ENCODE peak calls at places on chromosomes 13 and 19, in four cellular contexts. One of them, this sample, is unnamed. For H3K27me3, the result is how much of the 10 kb centered on the place peaks cover.

GRCh38 chr13:97471721-97472120 is 37.8 kb downstream of the RAP2A start:
- DNase-seq in neuronal stem cell: no peak
- DNase-seq in endodermal cell: no peak
- DNase-seq in GM12878: no peak
- DNase-seq in this sample: no peak

GRCh38 chr19:55683449-55684261 is 8.6 kb downstream of the EPN1 start:
- DNase-seq in neuronal stem cell: no peak
- DNase-seq in endodermal cell: no peak
- DNase-seq in GM12878: no peak
- DNase-seq in this sample: no peak

GRCh38 chr19:1237027-1237659 is 662 bp downstream of the CBARP start:
- DNase-seq in neuronal stem cell: no peak
- DNase-seq in endodermal cell: peak
- DNase-seq in GM12878: no peak
- DNase-seq in this sample: no peak

GRCh38 chr13:50125556-50126377 is 110.5 kb downstream of the KCNRG start:
- DNase-seq in neuronal stem cell: peak
- DNase-seq in endodermal cell: peak
- DNase-seq in GM12878: no peak
- DNase-seq in this sample: peak

GRCh38 chr19:33665776-33666175 is 44.0 kb downstream of the CHST8 start:
- DNase-seq in neuronal stem cell: no peak
- DNase-seq in endodermal cell: no peak
- DNase-seq in GM12878: no peak
- DNase-seq in this sample: no peak

GRCh38 chr19:51394045-51394836 is 3.9 kb upstream of the C19orf84 start:
- DNase-seq in neuronal stem cell: peak
- DNase-seq in endodermal cell: peak
- DNase-seq in GM12878: peak
- DNase-seq in this sample: peak

GRCh38 chr13:111575719-111576118 is 255.3 kb downstream of the TEX29 start:
- DNase-seq in neuronal stem cell: no peak
- DNase-seq in endodermal cell: no peak
- DNase-seq in GM12878: no peak
- DNase-seq in this sample: no peak

GRCh38 chr19:3551808-3552095 is 5.6 kb downstream of the MFSD12 start:
- DNase-seq in neuronal stem cell: no peak
- DNase-seq in endodermal cell: no peak
- DNase-seq in GM12878: no peak
- DNase-seq in this sample: no peak

GRCh38 chr19:35013820-35014754 is 14.0 kb downstream of the GRAMD1A start:
- DNase-seq in neuronal stem cell: no peak
- DNase-seq in endodermal cell: no peak
- DNase-seq in GM12878: no peak
- DNase-seq in this sample: no peak

GRCh38 chr13:31860002-31860401 is 120.7 kb downstream of the RXFP2 start:
- DNase-seq in neuronal stem cell: no peak
- DNase-seq in endodermal cell: no peak
- DNase-seq in GM12878: no peak
- DNase-seq in this sample: peak

GRCh38 chr13:95437561-95437960 is 115.0 kb upstream of the CLDN10 start:
- DNase-seq in neuronal stem cell: no peak
- DNase-seq in endodermal cell: no peak
- DNase-seq in GM12878: no peak
- DNase-seq in this sample: no peak

GRCh38 chr13:40389081-40389641 is 277.3 kb downstream of the FOXO1 start:
- DNase-seq in neuronal stem cell: no peak
- DNase-seq in endodermal cell: no peak
- DNase-seq in GM12878: peak
- DNase-seq in this sample: no peak

GRCh38 chr13:39102981-39103490 is 64.8 kb downstream of the NHLRC3 start:
- DNase-seq in neuronal stem cell: no peak
- DNase-seq in endodermal cell: no peak
- DNase-seq in GM12878: no peak
- DNase-seq in this sample: no peak

GRCh38 chr19:6610934-6611370 is 20.0 kb upstream of the CD70 start:
- DNase-seq in neuronal stem cell: no peak
- DNase-seq in endodermal cell: no peak
- DNase-seq in GM12878: no peak
- DNase-seq in this sample: no peak

GRCh38 chr13:33869005-33869404 is 51.1 kb downstream of the RFC3 start:
- DNase-seq in neuronal stem cell: no peak
- DNase-seq in endodermal cell: no peak
- DNase-seq in GM12878: no peak
- DNase-seq in this sample: no peak

GRCh38 chr13:97506511-97506910 is 72.5 kb downstream of the RAP2A start:
- DNase-seq in neuronal stem cell: no peak
- DNase-seq in endodermal cell: no peak
- DNase-seq in GM12878: no peak
- DNase-seq in this sample: no peak

GRCh38 chr13:47829684-47830083 is 171.4 kb downstream of the SUCLA2 start:
- DNase-seq in neuronal stem cell: no peak
- DNase-seq in endodermal cell: no peak
- DNase-seq in GM12878: no peak
- DNase-seq in this sample: no peak

GRCh38 chr19:45764947-45765346 is 4.1 kb downstream of the SIX5 start:
- DNase-seq in neuronal stem cell: no peak
- DNase-seq in endodermal cell: no peak
- DNase-seq in GM12878: no peak
- DNase-seq in this sample: no peak

GRCh38 chr19:45763691-45764294 is 5.3 kb downstream of the SIX5 start:
- DNase-seq in neuronal stem cell: no peak
- DNase-seq in endodermal cell: no peak
- DNase-seq in GM12878: no peak
- DNase-seq in this sample: no peak

GRCh38 chr19:45761714-45762113 is 7.3 kb downstream of the SIX5 start:
- DNase-seq in neuronal stem cell: no peak
- DNase-seq in endodermal cell: peak
- DNase-seq in GM12878: no peak
- DNase-seq in this sample: no peak

GRCh38 chr19:45764487-45764886 is 4.6 kb downstream of the SIX5 start:
- DNase-seq in neuronal stem cell: no peak
- DNase-seq in endodermal cell: peak
- DNase-seq in GM12878: no peak
- DNase-seq in this sample: no peak

GRCh38 chr19:45762870-45763631 is 6.0 kb downstream of the SIX5 start:
- DNase-seq in neuronal stem cell: no peak
- DNase-seq in endodermal cell: no peak
- DNase-seq in GM12878: no peak
- DNase-seq in this sample: no peak
- H3K27me3 ChIP-seq in neuronal stem cell: under half
- H3K27me3 ChIP-seq in endodermal cell: under half
- H3K27me3 ChIP-seq in GM12878: under half
- H3K27me3 ChIP-seq in this sample: under half

DNA sequence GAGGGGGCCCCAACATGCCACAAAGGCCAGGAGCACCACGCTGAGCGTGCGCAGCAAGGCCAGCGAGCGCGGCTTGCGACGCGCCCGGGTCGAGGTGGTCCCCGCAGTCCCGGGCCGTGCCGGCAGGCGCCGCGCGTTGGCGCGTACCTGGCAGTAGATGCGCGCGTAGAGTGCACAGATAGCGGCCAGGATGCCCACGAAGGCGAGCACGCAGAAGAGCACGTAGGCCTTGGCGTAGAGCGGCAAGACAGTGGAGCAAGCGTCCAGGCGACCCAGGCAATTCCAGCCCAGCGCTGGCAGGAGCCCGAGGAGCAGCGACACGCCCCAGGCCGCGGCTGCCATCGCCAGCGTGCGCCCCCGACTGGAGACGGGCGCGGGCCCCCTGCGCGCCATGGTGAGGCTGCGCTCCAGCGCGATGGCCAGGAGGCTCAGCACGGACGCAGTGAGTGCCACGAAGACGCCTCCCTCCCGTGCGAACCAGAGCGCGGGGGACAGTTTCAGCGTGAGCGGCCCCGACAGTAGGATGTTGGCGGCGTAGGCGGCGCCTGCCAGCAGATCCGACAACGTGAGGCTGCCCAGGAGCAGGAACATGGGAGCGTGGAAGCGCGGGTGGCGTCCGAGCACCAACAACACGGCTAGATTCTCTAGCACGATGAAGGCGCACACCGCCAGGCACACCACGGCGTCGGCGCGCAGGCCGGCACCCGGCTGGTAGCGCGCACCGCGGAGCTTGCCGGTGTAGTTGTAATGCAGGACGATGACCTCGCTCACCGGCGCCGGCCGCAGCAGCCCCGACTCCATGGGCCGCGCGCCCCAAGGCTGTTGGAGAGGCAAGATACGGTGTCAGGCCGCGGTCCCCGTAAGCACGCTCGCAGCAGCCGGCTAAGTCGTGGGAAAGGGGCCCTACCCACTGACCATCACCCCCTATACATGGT is 2.8 kb downstream of the S1PR5 start:
- DNase-seq in neuronal stem cell: no peak
- DNase-seq in endodermal cell: peak
- DNase-seq in GM12878: no peak
- DNase-seq in this sample: no peak
- H3K27me3 ChIP-seq in neuronal stem cell: under half
- H3K27me3 ChIP-seq in endodermal cell: half or more
- H3K27me3 ChIP-seq in GM12878: under half
- H3K27me3 ChIP-seq in this sample: half or more

GRCh38 chr19:8259922-8260247 is 48.3 kb downstream of the CD320 start:
- DNase-seq in neuronal stem cell: no peak
- DNase-seq in endodermal cell: no peak
- DNase-seq in GM12878: no peak
- DNase-seq in this sample: no peak
- H3K27me3 ChIP-seq in neuronal stem cell: under half
- H3K27me3 ChIP-seq in endodermal cell: under half
- H3K27me3 ChIP-seq in GM12878: under half
- H3K27me3 ChIP-seq in this sample: under half

GRCh38 chr19:31502536-31503170 is 153.4 kb upstream of the TSHZ3 start:
- DNase-seq in neuronal stem cell: no peak
- DNase-seq in endodermal cell: no peak
- DNase-seq in GM12878: no peak
- DNase-seq in this sample: no peak

GRCh38 chr19:31500921-31501320 is 151.7 kb upstream of the TSHZ3 start:
- DNase-seq in neuronal stem cell: no peak
- DNase-seq in endodermal cell: no peak
- DNase-seq in GM12878: no peak
- DNase-seq in this sample: no peak

GRCh38 chr19:31503211-31503610 is 154.0 kb upstream of the TSHZ3 start:
- DNase-seq in neuronal stem cell: no peak
- DNase-seq in endodermal cell: no peak
- DNase-seq in GM12878: no peak
- DNase-seq in this sample: no peak

GRCh38 chr19:31500540-31500830 is 151.2 kb upstream of the TSHZ3 start:
- DNase-seq in neuronal stem cell: no peak
- DNase-seq in endodermal cell: no peak
- DNase-seq in GM12878: no peak
- DNase-seq in this sample: no peak

DNA sequence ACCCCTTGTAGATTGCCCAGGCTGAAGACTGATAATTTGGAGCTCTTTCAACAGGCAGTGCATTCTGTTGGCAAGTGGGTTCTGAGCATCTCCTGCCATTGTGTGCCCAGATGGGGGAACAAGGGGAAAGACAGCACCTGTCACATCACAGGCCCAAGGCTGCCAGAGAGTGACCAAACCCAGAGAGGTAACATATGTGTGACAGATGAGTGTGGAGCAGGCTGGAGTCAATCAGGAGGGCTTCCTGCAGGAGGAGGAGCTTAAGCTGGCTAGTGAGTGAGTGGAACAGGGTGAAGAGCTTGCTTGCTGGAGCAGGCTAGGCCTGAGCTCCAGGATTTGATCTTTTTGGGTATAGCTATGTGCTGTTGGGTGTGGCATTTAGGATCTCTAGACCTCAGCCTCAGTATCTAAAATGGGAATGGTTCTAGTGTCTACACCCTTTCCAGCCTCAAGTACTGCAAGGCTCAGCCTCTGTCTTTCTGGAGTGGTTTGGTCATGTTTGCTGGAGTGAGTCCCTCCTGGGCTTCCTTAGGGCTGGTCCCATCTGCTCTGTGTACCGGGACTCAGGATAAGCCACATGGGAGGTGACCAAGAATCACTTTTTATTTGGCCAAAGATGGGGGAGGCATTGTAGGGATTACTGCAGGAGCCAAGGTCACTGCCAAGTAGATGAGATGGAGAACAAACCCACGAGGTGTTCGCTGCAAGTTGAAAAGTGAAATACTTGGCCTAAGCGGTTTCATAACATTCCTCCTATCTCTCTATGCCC is 152.4 kb upstream of the TSHZ3 start:
- DNase-seq in neuronal stem cell: no peak
- DNase-seq in endodermal cell: no peak
- DNase-seq in GM12878: no peak
- DNase-seq in this sample: no peak
- H3K27me3 ChIP-seq in neuronal stem cell: under half
- H3K27me3 ChIP-seq in endodermal cell: under half
- H3K27me3 ChIP-seq in GM12878: under half
- H3K27me3 ChIP-seq in this sample: under half

GRCh38 chr13:78753457-78753856 is 94.5 kb upstream of the OBI1 start:
- DNase-seq in neuronal stem cell: no peak
- DNase-seq in endodermal cell: no peak
- DNase-seq in GM12878: no peak
- DNase-seq in this sample: no peak

DNA sequence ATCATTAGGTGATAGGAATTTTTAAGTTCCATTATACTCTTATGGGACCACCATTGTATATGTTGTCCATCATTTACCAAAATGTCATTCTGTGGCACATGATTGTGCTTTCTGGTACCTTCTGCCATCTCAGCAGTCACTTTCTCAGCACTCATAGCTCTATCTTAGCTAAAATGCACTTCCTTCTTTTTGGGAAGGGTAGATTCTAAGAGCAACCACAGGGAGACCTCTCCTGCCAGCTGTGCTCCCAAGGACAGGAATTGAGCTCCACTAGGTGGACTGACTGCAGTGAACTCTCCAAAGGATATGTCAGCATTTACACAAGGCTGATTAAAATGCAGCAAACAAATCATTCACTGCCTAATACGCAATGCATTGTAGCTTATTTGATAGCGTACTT is 91.8 kb upstream of the OBI1 start:
- DNase-seq in neuronal stem cell: no peak
- DNase-seq in endodermal cell: no peak
- DNase-seq in GM12878: no peak
- DNase-seq in this sample: no peak
- H3K27me3 ChIP-seq in neuronal stem cell: under half
- H3K27me3 ChIP-seq in endodermal cell: under half
- H3K27me3 ChIP-seq in GM12878: under half
- H3K27me3 ChIP-seq in this sample: under half

GRCh38 chr13:25934127-25934526 is 117.7 kb downstream of the SHISA2 start:
- DNase-seq in neuronal stem cell: no peak
- DNase-seq in endodermal cell: no peak
- DNase-seq in GM12878: no peak
- DNase-seq in this sample: no peak
- H3K27me3 ChIP-seq in neuronal stem cell: under half
- H3K27me3 ChIP-seq in endodermal cell: under half
- H3K27me3 ChIP-seq in GM12878: under half
- H3K27me3 ChIP-seq in this sample: under half